ENCODE peak calls at places on chromosomes 13 and 19, in eight cellular contexts. One of them, this sample, is unnamed.
A peak's percentile ranks its signal among the peaks of the same experiment; 100 is the strongest.

GRCh38 chr19:31338069-31338767 is 11.0 kb downstream of the TSHZ3 start:
- DNase-seq in GM23338: peak; percentile 89
- DNase-seq in GM10248: no peak
- DNase-seq in adrenal gland: peak; percentile 55
- DNase-seq in CD8-positive, alpha-beta T cell: no peak
- DNase-seq in cardiac muscle cell: peak; percentile 94
- DNase-seq in kidney: no peak
- DNase-seq in fibroblast of pulmonary artery: peak; percentile 91
- DNase-seq in this sample: no peak

GRCh38 chr13:44842158-44842557 is 147.1 kb downstream of the NUFIP1 start:
- DNase-seq in GM23338: no peak
- DNase-seq in GM10248: no peak
- DNase-seq in adrenal gland: no peak
- DNase-seq in CD8-positive, alpha-beta T cell: no peak
- DNase-seq in cardiac muscle cell: peak; percentile 49
- DNase-seq in kidney: no peak
- DNase-seq in fibroblast of pulmonary artery: peak; percentile 58
- DNase-seq in this sample: no peak

GRCh38 chr13:91747164-91747563 is 348.7 kb downstream of the GPC5 start:
- DNase-seq in GM23338: no peak
- DNase-seq in GM10248: no peak
- DNase-seq in adrenal gland: no peak
- DNase-seq in CD8-positive, alpha-beta T cell: no peak
- DNase-seq in cardiac muscle cell: no peak
- DNase-seq in kidney: no peak
- DNase-seq in fibroblast of pulmonary artery: no peak
- DNase-seq in this sample: no peak

GRCh38 chr19:31567776-31568175 is 218.5 kb upstream of the TSHZ3 start:
- DNase-seq in GM23338: no peak
- DNase-seq in GM10248: no peak
- DNase-seq in adrenal gland: no peak
- DNase-seq in CD8-positive, alpha-beta T cell: no peak
- DNase-seq in cardiac muscle cell: no peak
- DNase-seq in kidney: no peak
- DNase-seq in fibroblast of pulmonary artery: no peak
- DNase-seq in this sample: no peak

GRCh38 chr19:18058208-18059009 is 28.3 kb downstream of the IL12RB1 start:
- DNase-seq in GM23338: peak; percentile 96
- DNase-seq in GM10248: peak; percentile 91
- DNase-seq in adrenal gland: peak; percentile 72
- DNase-seq in CD8-positive, alpha-beta T cell: peak; percentile 76
- DNase-seq in cardiac muscle cell: peak; percentile 86
- DNase-seq in kidney: peak; percentile 92
- DNase-seq in fibroblast of pulmonary artery: peak; percentile 78
- DNase-seq in this sample: peak; percentile 78

GRCh38 chr19:44644391-44645016 is 794 bp downstream of the PVR start:
- DNase-seq in GM23338: peak; percentile 79
- DNase-seq in GM10248: no peak
- DNase-seq in adrenal gland: peak; percentile 52
- DNase-seq in CD8-positive, alpha-beta T cell: no peak
- DNase-seq in cardiac muscle cell: no peak
- DNase-seq in kidney: no peak
- DNase-seq in fibroblast of pulmonary artery: peak; percentile 37
- DNase-seq in this sample: no peak

GRCh38 chr13:52356327-52356726 is 49.6 kb downstream of the THSD1 start:
- DNase-seq in GM23338: no peak
- DNase-seq in GM10248: no peak
- DNase-seq in adrenal gland: no peak
- DNase-seq in CD8-positive, alpha-beta T cell: no peak
- DNase-seq in cardiac muscle cell: peak; percentile 34
- DNase-seq in kidney: no peak
- DNase-seq in fibroblast of pulmonary artery: peak; percentile 37
- DNase-seq in this sample: no peak

GRCh38 chr19:38617764-38618589 is at the start of gene MAP4K1:
- DNase-seq in GM23338: peak; percentile 19
- DNase-seq in GM10248: peak; percentile 86
- DNase-seq in adrenal gland: no peak
- DNase-seq in CD8-positive, alpha-beta T cell: peak; percentile 49
- DNase-seq in cardiac muscle cell: no peak
- DNase-seq in kidney: peak; percentile 86
- DNase-seq in fibroblast of pulmonary artery: no peak
- DNase-seq in this sample: peak; percentile 47

GRCh38 chr19:57096640-57097361 is 23.0 kb upstream of the USP29 start:
- DNase-seq in GM23338: no peak
- DNase-seq in GM10248: no peak
- DNase-seq in adrenal gland: no peak
- DNase-seq in CD8-positive, alpha-beta T cell: no peak
- DNase-seq in cardiac muscle cell: peak; percentile 10
- DNase-seq in kidney: no peak
- DNase-seq in fibroblast of pulmonary artery: peak; percentile 1
- DNase-seq in this sample: no peak

GRCh38 chr13:80237646-80238045 is 103.3 kb downstream of the SPRY2 start:
- DNase-seq in GM23338: no peak
- DNase-seq in GM10248: no peak
- DNase-seq in adrenal gland: no peak
- DNase-seq in CD8-positive, alpha-beta T cell: no peak
- DNase-seq in cardiac muscle cell: no peak
- DNase-seq in kidney: no peak
- DNase-seq in fibroblast of pulmonary artery: peak; percentile 33
- DNase-seq in this sample: no peak

GRCh38 chr19:38277969-38278680 is 13.8 kb downstream of the SPINT2 start:
- DNase-seq in GM23338: no peak
- DNase-seq in GM10248: no peak
- DNase-seq in adrenal gland: peak; percentile 86
- DNase-seq in CD8-positive, alpha-beta T cell: no peak
- DNase-seq in cardiac muscle cell: peak; percentile 86
- DNase-seq in kidney: peak; percentile 93
- DNase-seq in fibroblast of pulmonary artery: peak; percentile 87
- DNase-seq in this sample: no peak

GRCh38 chr19:54682306-54682705 is 19.5 kb downstream of the LILRB4 start:
- DNase-seq in GM23338: no peak
- DNase-seq in GM10248: no peak
- DNase-seq in adrenal gland: no peak
- DNase-seq in CD8-positive, alpha-beta T cell: no peak
- DNase-seq in cardiac muscle cell: no peak
- DNase-seq in kidney: no peak
- DNase-seq in fibroblast of pulmonary artery: no peak
- DNase-seq in this sample: no peak

GRCh38 chr19:44823373-44823698 is 14.4 kb downstream of the BCAM start:
- DNase-seq in GM23338: no peak
- DNase-seq in GM10248: no peak
- DNase-seq in adrenal gland: no peak
- DNase-seq in CD8-positive, alpha-beta T cell: no peak
- DNase-seq in cardiac muscle cell: no peak
- DNase-seq in kidney: no peak
- DNase-seq in fibroblast of pulmonary artery: no peak
- DNase-seq in this sample: no peak

GRCh38 chr19:42634409-42635232 is 39.9 kb upstream of the CEACAM8 start:
- DNase-seq in GM23338: peak; percentile 83
- DNase-seq in GM10248: peak; percentile 42
- DNase-seq in adrenal gland: peak; percentile 29
- DNase-seq in CD8-positive, alpha-beta T cell: no peak
- DNase-seq in cardiac muscle cell: peak; percentile 43
- DNase-seq in kidney: no peak
- DNase-seq in fibroblast of pulmonary artery: peak; percentile 41
- DNase-seq in this sample: no peak

GRCh38 chr19:13597625-13598024 is 91.3 kb upstream of the CACNA1A start:
- DNase-seq in GM23338: peak; percentile 76
- DNase-seq in GM10248: peak; percentile 86
- DNase-seq in adrenal gland: peak; percentile 46
- DNase-seq in CD8-positive, alpha-beta T cell: peak; percentile 17
- DNase-seq in cardiac muscle cell: peak; percentile 83
- DNase-seq in kidney: no peak
- DNase-seq in fibroblast of pulmonary artery: peak; percentile 83
- DNase-seq in this sample: peak; percentile 17

GRCh38 chr13:20270163-20270865 is 38.2 kb upstream of the GJB6 start:
- DNase-seq in GM23338: no peak
- DNase-seq in GM10248: no peak
- DNase-seq in adrenal gland: no peak
- DNase-seq in CD8-positive, alpha-beta T cell: no peak
- DNase-seq in cardiac muscle cell: peak; percentile 17
- DNase-seq in kidney: no peak
- DNase-seq in fibroblast of pulmonary artery: peak; percentile 10
- DNase-seq in this sample: no peak

GRCh38 chr19:54430306-54431254 is 15.3 kb downstream of the TTYH1 start:
- DNase-seq in GM23338: peak; percentile 83
- DNase-seq in GM10248: peak; percentile 77
- DNase-seq in adrenal gland: no peak
- DNase-seq in CD8-positive, alpha-beta T cell: peak; percentile 17
- DNase-seq in cardiac muscle cell: peak; percentile 51
- DNase-seq in kidney: peak; percentile 80
- DNase-seq in fibroblast of pulmonary artery: peak; percentile 40
- DNase-seq in this sample: peak; percentile 41

GRCh38 chr13:85509512-85509911 is 289.7 kb downstream of the SLITRK6 start:
- DNase-seq in GM23338: no peak
- DNase-seq in GM10248: no peak
- DNase-seq in adrenal gland: no peak
- DNase-seq in CD8-positive, alpha-beta T cell: no peak
- DNase-seq in cardiac muscle cell: no peak
- DNase-seq in kidney: no peak
- DNase-seq in fibroblast of pulmonary artery: peak; percentile 18
- DNase-seq in this sample: no peak

GRCh38 chr19:10105241-10106099 is 692 bp upstream of the PPAN start:
- DNase-seq in GM23338: no peak
- DNase-seq in GM10248: peak; percentile 72
- DNase-seq in adrenal gland: no peak
- DNase-seq in CD8-positive, alpha-beta T cell: peak; percentile 39
- DNase-seq in cardiac muscle cell: no peak
- DNase-seq in kidney: no peak
- DNase-seq in fibroblast of pulmonary artery: no peak
- DNase-seq in this sample: no peak

GRCh38 chr19:5891938-5892771 is 11.4 kb downstream of the NDUFA11 start:
- DNase-seq in GM23338: peak; percentile 66
- DNase-seq in GM10248: no peak
- DNase-seq in adrenal gland: peak; percentile 60
- DNase-seq in CD8-positive, alpha-beta T cell: no peak
- DNase-seq in cardiac muscle cell: peak; percentile 66
- DNase-seq in kidney: no peak
- DNase-seq in fibroblast of pulmonary artery: peak; percentile 46
- DNase-seq in this sample: no peak
- TF ChIP-seq CTCF in GM23338: peak; percentile 70
- TF ChIP-seq CTCF in GM10248: peak; percentile 53
- TF ChIP-seq CTCF in adrenal gland: peak; percentile 61
- TF ChIP-seq CTCF in CD8-positive, alpha-beta T cell: no peak
- TF ChIP-seq CTCF in cardiac muscle cell: peak; percentile 81
- TF ChIP-seq CTCF in kidney: peak; percentile 71
- TF ChIP-seq CTCF in fibroblast of pulmonary artery: peak; percentile 69
- TF ChIP-seq CTCF in this sample: peak; percentile 41

GRCh38 chr19:2663920-2664571 is 38.4 kb downstream of the GNG7 start:
- DNase-seq in GM23338: no peak
- DNase-seq in GM10248: peak; percentile 74
- DNase-seq in adrenal gland: no peak
- DNase-seq in CD8-positive, alpha-beta T cell: no peak
- DNase-seq in cardiac muscle cell: peak; percentile 7
- DNase-seq in kidney: no peak
- DNase-seq in fibroblast of pulmonary artery: no peak
- DNase-seq in this sample: no peak
- TF ChIP-seq CTCF in GM23338: peak; percentile 31
- TF ChIP-seq CTCF in GM10248: peak; percentile 27
- TF ChIP-seq CTCF in adrenal gland: no peak
- TF ChIP-seq CTCF in CD8-positive, alpha-beta T cell: no peak
- TF ChIP-seq CTCF in cardiac muscle cell: no peak
- TF ChIP-seq CTCF in kidney: no peak
- TF ChIP-seq CTCF in fibroblast of pulmonary artery: peak; percentile 1
- TF ChIP-seq CTCF in this sample: no peak

GRCh38 chr13:114025432-114026127 is 51.7 kb upstream of the C13orf46 start:
- DNase-seq in GM23338: no peak
- DNase-seq in GM10248: no peak
- DNase-seq in adrenal gland: no peak
- DNase-seq in CD8-positive, alpha-beta T cell: no peak
- DNase-seq in cardiac muscle cell: peak; percentile 88
- DNase-seq in kidney: no peak
- DNase-seq in fibroblast of pulmonary artery: peak; percentile 74
- DNase-seq in this sample: no peak

GRCh38 chr13:114022876-114023275 is 49.0 kb upstream of the C13orf46 start:
- DNase-seq in GM23338: no peak
- DNase-seq in GM10248: no peak
- DNase-seq in adrenal gland: no peak
- DNase-seq in CD8-positive, alpha-beta T cell: no peak
- DNase-seq in cardiac muscle cell: no peak
- DNase-seq in kidney: no peak
- DNase-seq in fibroblast of pulmonary artery: no peak
- DNase-seq in this sample: no peak

GRCh38 chr13:114024603-114025431 is 50.9 kb upstream of the C13orf46 start:
- DNase-seq in GM23338: no peak
- DNase-seq in GM10248: peak; percentile 80
- DNase-seq in adrenal gland: no peak
- DNase-seq in CD8-positive, alpha-beta T cell: no peak
- DNase-seq in cardiac muscle cell: no peak
- DNase-seq in kidney: no peak
- DNase-seq in fibroblast of pulmonary artery: no peak
- DNase-seq in this sample: no peak

GRCh38 chr13:114022309-114022669 is 48.4 kb upstream of the C13orf46 start:
- DNase-seq in GM23338: no peak
- DNase-seq in GM10248: no peak
- DNase-seq in adrenal gland: no peak
- DNase-seq in CD8-positive, alpha-beta T cell: no peak
- DNase-seq in cardiac muscle cell: no peak
- DNase-seq in kidney: no peak
- DNase-seq in fibroblast of pulmonary artery: no peak
- DNase-seq in this sample: no peak

GRCh38 chr13:114023716-114024602 is 50.1 kb upstream of the C13orf46 start:
- DNase-seq in GM23338: no peak
- DNase-seq in GM10248: no peak
- DNase-seq in adrenal gland: no peak
- DNase-seq in CD8-positive, alpha-beta T cell: no peak
- DNase-seq in cardiac muscle cell: no peak
- DNase-seq in kidney: no peak
- DNase-seq in fibroblast of pulmonary artery: no peak
- DNase-seq in this sample: no peak
- TF ChIP-seq CTCF in GM23338: peak; percentile 6
- TF ChIP-seq CTCF in GM10248: no peak
- TF ChIP-seq CTCF in adrenal gland: no peak
- TF ChIP-seq CTCF in CD8-positive, alpha-beta T cell: no peak
- TF ChIP-seq CTCF in cardiac muscle cell: no peak
- TF ChIP-seq CTCF in kidney: no peak
- TF ChIP-seq CTCF in fibroblast of pulmonary artery: no peak
- TF ChIP-seq CTCF in this sample: no peak

DNA sequence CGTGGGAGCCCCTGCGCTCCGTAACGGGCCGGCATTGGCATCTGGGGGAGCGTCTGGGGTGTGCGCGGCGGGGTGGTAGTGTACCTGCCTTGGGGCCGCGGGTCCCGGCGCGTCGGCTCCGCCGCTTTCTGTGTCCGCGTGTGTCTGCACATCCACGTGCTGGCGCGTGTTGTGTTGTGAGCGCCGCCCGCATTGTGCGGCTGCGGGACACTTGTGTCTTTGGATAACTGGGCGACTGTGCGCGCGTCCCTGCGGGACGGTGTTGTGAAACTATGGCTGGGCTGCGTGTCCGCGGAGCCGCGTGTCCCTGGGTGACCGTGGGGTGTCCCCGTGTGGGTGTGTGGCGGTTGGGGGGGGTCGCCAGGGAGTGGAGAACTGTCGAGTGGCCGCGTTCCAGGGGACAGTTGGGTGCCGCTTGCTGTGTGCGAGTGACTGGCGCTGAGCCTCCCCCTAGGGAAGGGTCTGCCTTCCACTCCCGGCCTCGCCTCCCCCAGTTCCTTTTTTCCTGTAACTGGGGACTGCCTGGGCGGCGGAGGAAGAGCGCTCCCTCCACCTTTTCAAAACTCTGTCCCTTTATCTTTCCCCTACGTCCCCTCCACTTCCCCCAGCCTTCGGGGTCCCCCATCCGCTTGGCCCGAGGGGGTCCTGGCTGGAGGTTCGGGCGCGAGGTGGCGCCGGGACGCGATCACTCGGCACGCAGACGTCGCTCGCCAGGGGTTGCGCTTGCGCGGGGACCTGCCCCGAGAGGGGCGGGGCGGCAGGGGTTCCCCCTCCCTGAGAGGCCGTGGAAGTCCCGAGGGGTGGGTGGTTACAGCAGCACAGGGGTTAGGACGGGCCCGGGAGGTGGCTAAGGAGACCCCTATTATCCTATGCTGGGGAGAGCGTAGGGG is 5.6 kb upstream of the NFIC start:
- DNase-seq in GM23338: peak; percentile 57
- DNase-seq in GM10248: peak; percentile 87
- DNase-seq in adrenal gland: peak; percentile 75
- DNase-seq in CD8-positive, alpha-beta T cell: peak; percentile 51
- DNase-seq in cardiac muscle cell: peak; percentile 39
- DNase-seq in kidney: peak; percentile 92
- DNase-seq in fibroblast of pulmonary artery: no peak
- DNase-seq in this sample: peak; percentile 58
- TF ChIP-seq CTCF in GM23338: no peak
- TF ChIP-seq CTCF in GM10248: peak; percentile 17
- TF ChIP-seq CTCF in adrenal gland: no peak
- TF ChIP-seq CTCF in CD8-positive, alpha-beta T cell: no peak
- TF ChIP-seq CTCF in cardiac muscle cell: peak; percentile 2
- TF ChIP-seq CTCF in kidney: no peak
- TF ChIP-seq CTCF in fibroblast of pulmonary artery: no peak
- TF ChIP-seq CTCF in this sample: no peak

This sample was measured in CD4-positive, alpha-beta T cell.